ENCODE peak calls at places on chromosomes 7 and 10, in seven cellular contexts. Y, H, W, K, X, T and N are unnamed samples.

GRCh38 chr10:43068781-43069515 is 7.9 kb upstream of the RET start:
- DNase-seq in T (no peak), K (no peak), Y (no peak), H (no peak), W (no peak), X (no peak), N (no peak)

GRCh38 chr7:40186586-40186985 is 51.8 kb downstream of the SUGCT start:
- DNase-seq in Y (no peak), K (peak; percentile 31), H (no peak), W (no peak), T (no peak), X (no peak), N (peak; percentile 53)

GRCh38 chr10:106557053-106557452 is 607.5 kb downstream of the SORCS1 start:
- DNase-seq in X (no peak), T (no peak), W (no peak), H (no peak), K (no peak), Y (no peak), N (no peak)

GRCh38 chr10:110803239-110803593 is 68.5 kb upstream of the PDCD4 start:
- DNase-seq in H (no peak), K (no peak), X (peak; percentile 75), W (no peak), T (no peak), Y (no peak), N (no peak)

GRCh38 chr10:129853236-129853946 is 110.7 kb downstream of the EBF3 start:
- DNase-seq in Y (peak; percentile 31), K (no peak), H (no peak), T (no peak), W (peak; percentile 29), X (no peak), N (no peak)

GRCh38 chr10:129057856-129058663 is 409.0 kb upstream of the MGMT start:
- DNase-seq in X (peak; percentile 74), K (no peak), H (peak; percentile 60), Y (no peak), W (no peak), T (no peak), N (peak; percentile 27)

GRCh38 chr7:4202154-4202553 is 479.9 kb upstream of the FOXK1 start:
- DNase-seq in K (no peak), Y (no peak), X (no peak), T (no peak), W (no peak), H (no peak), N (no peak)

GRCh38 chr7:149720372-149721083 is 52.9 kb downstream of the ZNF467 start:
- DNase-seq in K (peak; percentile 21), X (peak; percentile 31), W (no peak), Y (no peak), T (no peak), H (no peak), N (peak; percentile 53)

GRCh38 chr7:45203947-45204445 is 46.4 kb downstream of the RAMP3 start:
- DNase-seq in X (peak; percentile 69), K (no peak), T (peak; percentile 22), Y (no peak), W (no peak), H (no peak), N (no peak)

GRCh38 chr7:122748195-122748594 is 45.5 kb upstream of the RNF148 start:
- DNase-seq in Y (no peak), H (no peak), T (no peak), K (no peak), W (no peak), X (no peak), N (no peak)

GRCh38 chr10:49295297-49295696 is 3.7 kb upstream of the C10orf71 start:
- DNase-seq in T (no peak), H (no peak), Y (no peak), K (no peak), W (no peak), X (no peak), N (no peak)

GRCh38 chr10:100715101-100715444 is 30.3 kb upstream of the PAX2 start:
- DNase-seq in W (no peak), K (no peak), X (no peak), H (no peak), T (no peak), Y (no peak), N (no peak)

GRCh38 chr10:19979628-19980027 is 163.4 kb downstream of the PLXDC2 start:
- DNase-seq in T (no peak), K (no peak), X (no peak), Y (no peak), W (no peak), H (no peak), N (no peak)

GRCh38 chr7:106367664-106368063 is 82.9 kb upstream of the NAMPT start:
- DNase-seq in X (no peak), T (no peak), H (no peak), Y (no peak), W (no peak), K (no peak), N (no peak)

GRCh38 chr10:42953684-42954674 is 122.9 kb upstream of the RET start:
- DNase-seq in Y (no peak), W (no peak), T (no peak), X (no peak), H (no peak), K (no peak), N (no peak)